ENCODE peak calls at places on chromosome 15, in nine cellular contexts. One of them, this sample, is unnamed.

GRCh38 chr15:66570842-66571241 is 5.0 kb upstream of the LCTL start:
- DNase-seq in upper lobe of right lung: peak; percentile 20
- DNase-seq in stomach: no peak
- DNase-seq in adrenal gland: no peak
- DNase-seq in breast epithelium: no peak
- DNase-seq in IMR-90: no peak
- DNase-seq in fibroblast of lung: no peak
- DNase-seq in cardiac muscle cell: no peak
- DNase-seq in Caco-2: no peak
- DNase-seq in this sample: no peak

GRCh38 chr15:39140060-39140604 is 440.7 kb upstream of the THBS1 start:
- DNase-seq in Caco-2: peak; percentile 71
- DNase-seq in stomach: no peak
- DNase-seq in breast epithelium: no peak
- DNase-seq in upper lobe of right lung: no peak
- DNase-seq in IMR-90: peak; percentile 98
- DNase-seq in adrenal gland: no peak
- DNase-seq in fibroblast of lung: peak; percentile 98
- DNase-seq in cardiac muscle cell: peak; percentile 96
- DNase-seq in this sample: no peak

GRCh38 chr15:92603278-92603677 is 52.3 kb downstream of the FAM174B start:
- DNase-seq in cardiac muscle cell: no peak
- DNase-seq in breast epithelium: peak; percentile 25
- DNase-seq in Caco-2: no peak
- DNase-seq in upper lobe of right lung: no peak
- DNase-seq in IMR-90: no peak
- DNase-seq in adrenal gland: no peak
- DNase-seq in stomach: no peak
- DNase-seq in fibroblast of lung: no peak
- DNase-seq in this sample: no peak

GRCh38 chr15:79243723-79244122 is 38.8 kb upstream of the ANKRD34C start:
- DNase-seq in upper lobe of right lung: no peak
- DNase-seq in cardiac muscle cell: no peak
- DNase-seq in IMR-90: no peak
- DNase-seq in fibroblast of lung: no peak
- DNase-seq in Caco-2: no peak
- DNase-seq in adrenal gland: no peak
- DNase-seq in stomach: no peak
- DNase-seq in breast epithelium: no peak
- DNase-seq in this sample: no peak

GRCh38 chr15:100355342-100355741 is 13.6 kb upstream of the ADAMTS17 start:
- DNase-seq in adrenal gland: no peak
- DNase-seq in Caco-2: no peak
- DNase-seq in breast epithelium: no peak
- DNase-seq in stomach: no peak
- DNase-seq in upper lobe of right lung: no peak
- DNase-seq in cardiac muscle cell: no peak
- DNase-seq in fibroblast of lung: no peak
- DNase-seq in IMR-90: no peak
- DNase-seq in this sample: no peak

GRCh38 chr15:60898896-60899295 is 330.2 kb downstream of the RORA start:
- DNase-seq in breast epithelium: no peak
- DNase-seq in fibroblast of lung: no peak
- DNase-seq in Caco-2: no peak
- DNase-seq in stomach: no peak
- DNase-seq in adrenal gland: no peak
- DNase-seq in cardiac muscle cell: no peak
- DNase-seq in upper lobe of right lung: no peak
- DNase-seq in IMR-90: no peak
- DNase-seq in this sample: no peak

GRCh38 chr15:40336129-40337122 is 4.3 kb downstream of the CCDC9B start:
- DNase-seq in IMR-90: no peak
- DNase-seq in cardiac muscle cell: no peak
- DNase-seq in fibroblast of lung: no peak
- DNase-seq in adrenal gland: no peak
- DNase-seq in breast epithelium: no peak
- DNase-seq in Caco-2: no peak
- DNase-seq in upper lobe of right lung: no peak
- DNase-seq in stomach: no peak
- DNase-seq in this sample: no peak

GRCh38 chr15:36407647-36408046 is 171.8 kb upstream of the CDIN1 start:
- DNase-seq in breast epithelium: no peak
- DNase-seq in cardiac muscle cell: peak; percentile 74
- DNase-seq in upper lobe of right lung: no peak
- DNase-seq in Caco-2: no peak
- DNase-seq in adrenal gland: no peak
- DNase-seq in fibroblast of lung: peak; percentile 82
- DNase-seq in stomach: no peak
- DNase-seq in IMR-90: peak; percentile 63
- DNase-seq in this sample: no peak

GRCh38 chr15:40151991-40152390 is 8.9 kb upstream of the BUB1B start:
- DNase-seq in Caco-2: no peak
- DNase-seq in breast epithelium: no peak
- DNase-seq in IMR-90: no peak
- DNase-seq in fibroblast of lung: no peak
- DNase-seq in cardiac muscle cell: no peak
- DNase-seq in upper lobe of right lung: no peak
- DNase-seq in adrenal gland: no peak
- DNase-seq in stomach: no peak
- DNase-seq in this sample: no peak

GRCh38 chr15:83285979-83286553 is 1.6 kb upstream of the BNC1 start:
- DNase-seq in stomach: no peak
- DNase-seq in breast epithelium: no peak
- DNase-seq in IMR-90: peak; percentile 88
- DNase-seq in Caco-2: peak; percentile 51
- DNase-seq in fibroblast of lung: peak; percentile 95
- DNase-seq in cardiac muscle cell: peak; percentile 74
- DNase-seq in upper lobe of right lung: no peak
- DNase-seq in adrenal gland: no peak
- DNase-seq in this sample: no peak

GRCh38 chr15:91049378-91050127 is 27.2 kb upstream of the VPS33B start:
- DNase-seq in breast epithelium: no peak
- DNase-seq in cardiac muscle cell: peak; percentile 80
- DNase-seq in adrenal gland: peak; percentile 60
- DNase-seq in IMR-90: peak; percentile 53
- DNase-seq in Caco-2: no peak
- DNase-seq in stomach: peak; percentile 59
- DNase-seq in fibroblast of lung: peak; percentile 60
- DNase-seq in upper lobe of right lung: no peak
- DNase-seq in this sample: peak; percentile 37

GRCh38 chr15:28075482-28076029 is 23.6 kb downstream of the OCA2 start:
- DNase-seq in breast epithelium: no peak
- DNase-seq in upper lobe of right lung: no peak
- DNase-seq in Caco-2: no peak
- DNase-seq in fibroblast of lung: no peak
- DNase-seq in adrenal gland: no peak
- DNase-seq in IMR-90: no peak
- DNase-seq in stomach: no peak
- DNase-seq in cardiac muscle cell: no peak
- DNase-seq in this sample: no peak

GRCh38 chr15:66798426-66799061 is 96.5 kb downstream of the SMAD6 start:
- DNase-seq in adrenal gland: no peak
- DNase-seq in cardiac muscle cell: no peak
- DNase-seq in breast epithelium: no peak
- DNase-seq in fibroblast of lung: peak; percentile 78
- DNase-seq in upper lobe of right lung: no peak
- DNase-seq in Caco-2: no peak
- DNase-seq in stomach: no peak
- DNase-seq in IMR-90: peak; percentile 87
- DNase-seq in this sample: no peak

GRCh38 chr15:84752195-84752594 is 3.8 kb downstream of the ZNF592 start:
- DNase-seq in upper lobe of right lung: no peak
- DNase-seq in Caco-2: no peak
- DNase-seq in fibroblast of lung: no peak
- DNase-seq in stomach: no peak
- DNase-seq in IMR-90: no peak
- DNase-seq in cardiac muscle cell: no peak
- DNase-seq in breast epithelium: no peak
- DNase-seq in adrenal gland: no peak
- DNase-seq in this sample: no peak
- H3K4me1 ChIP-seq in upper lobe of right lung: peaks cover 52% of the 10 kb centered on the region
- H3K4me1 ChIP-seq in Caco-2: peaks cover 50% of the 10 kb centered on the region
- H3K4me1 ChIP-seq in fibroblast of lung: peaks cover 4% of the 10 kb centered on the region
- H3K4me1 ChIP-seq in stomach: peaks cover 75% of the 10 kb centered on the region
- H3K4me1 ChIP-seq in IMR-90: peaks cover 12% of the 10 kb centered on the region
- H3K4me1 ChIP-seq in cardiac muscle cell: peaks cover 14% of the 10 kb centered on the region
- H3K4me1 ChIP-seq in breast epithelium: peaks cover 11% of the 10 kb centered on the region
- H3K4me1 ChIP-seq in adrenal gland: peaks cover 65% of the 10 kb centered on the region
- H3K4me1 ChIP-seq in this sample: peaks cover 73% of the 10 kb centered on the region

GRCh38 chr15:73982251-73982962 is 9.7 kb downstream of the STOML1 start:
- DNase-seq in breast epithelium: peak; percentile 77
- DNase-seq in Caco-2: no peak
- DNase-seq in adrenal gland: peak; percentile 74
- DNase-seq in cardiac muscle cell: peak; percentile 92
- DNase-seq in upper lobe of right lung: peak; percentile 91
- DNase-seq in stomach: peak; percentile 72
- DNase-seq in IMR-90: peak; percentile 91
- DNase-seq in fibroblast of lung: peak; percentile 96
- DNase-seq in this sample: peak; percentile 83
- TF ChIP-seq CTCF in breast epithelium: no peak
- TF ChIP-seq CTCF in Caco-2: no peak
- TF ChIP-seq CTCF in adrenal gland: no peak
- TF ChIP-seq CTCF in cardiac muscle cell: no peak
- TF ChIP-seq CTCF in upper lobe of right lung: no peak
- TF ChIP-seq CTCF in stomach: no peak
- TF ChIP-seq CTCF in IMR-90: no peak
- TF ChIP-seq CTCF in fibroblast of lung: peak; percentile 1
- TF ChIP-seq CTCF in this sample: no peak

GRCh38 chr15:94234300-94234699 is 2.9 kb downstream of the MCTP2 start:
- DNase-seq in IMR-90: no peak
- DNase-seq in Caco-2: no peak
- DNase-seq in breast epithelium: no peak
- DNase-seq in fibroblast of lung: no peak
- DNase-seq in adrenal gland: no peak
- DNase-seq in cardiac muscle cell: peak; percentile 30
- DNase-seq in stomach: no peak
- DNase-seq in upper lobe of right lung: peak; percentile 67
- DNase-seq in this sample: no peak

GRCh38 chr15:94236638-94237037 is 5.3 kb downstream of the MCTP2 start:
- DNase-seq in upper lobe of right lung: no peak
- DNase-seq in cardiac muscle cell: no peak
- DNase-seq in IMR-90: no peak
- DNase-seq in Caco-2: no peak
- DNase-seq in fibroblast of lung: no peak
- DNase-seq in stomach: no peak
- DNase-seq in breast epithelium: no peak
- DNase-seq in adrenal gland: no peak
- DNase-seq in this sample: no peak

GRCh38 chr15:94235681-94236080 is 4.3 kb downstream of the MCTP2 start:
- DNase-seq in adrenal gland: no peak
- DNase-seq in stomach: no peak
- DNase-seq in fibroblast of lung: no peak
- DNase-seq in cardiac muscle cell: no peak
- DNase-seq in Caco-2: no peak
- DNase-seq in IMR-90: no peak
- DNase-seq in upper lobe of right lung: no peak
- DNase-seq in breast epithelium: no peak
- DNase-seq in this sample: no peak

GRCh38 chr15:94237903-94238302 is 6.5 kb downstream of the MCTP2 start:
- DNase-seq in cardiac muscle cell: no peak
- DNase-seq in Caco-2: no peak
- DNase-seq in upper lobe of right lung: no peak
- DNase-seq in breast epithelium: no peak
- DNase-seq in adrenal gland: no peak
- DNase-seq in stomach: no peak
- DNase-seq in fibroblast of lung: no peak
- DNase-seq in IMR-90: peak; percentile 48
- DNase-seq in this sample: no peak

DNA sequence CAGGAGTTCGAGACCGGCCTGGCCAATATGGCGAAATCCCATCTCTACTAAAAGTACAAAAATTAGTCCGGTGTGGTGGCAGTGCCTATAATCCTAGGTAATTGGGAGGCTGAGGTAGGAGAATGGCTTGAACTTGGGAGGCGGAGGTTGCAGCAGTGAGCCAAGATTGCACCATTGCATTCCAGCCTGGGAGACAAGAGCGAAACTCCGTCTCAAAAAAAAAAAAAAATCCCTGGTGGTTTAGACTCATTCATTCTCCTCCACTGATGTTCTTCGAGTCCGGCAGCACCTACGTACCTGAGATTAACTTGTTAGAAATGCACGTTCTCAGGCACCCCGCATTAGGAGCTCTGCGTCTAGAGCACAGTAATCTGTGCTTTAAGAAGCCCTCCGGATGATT is 3.7 kb downstream of the MCTP2 start:
- DNase-seq in upper lobe of right lung: no peak
- DNase-seq in IMR-90: no peak
- DNase-seq in adrenal gland: no peak
- DNase-seq in breast epithelium: no peak
- DNase-seq in stomach: no peak
- DNase-seq in cardiac muscle cell: no peak
- DNase-seq in Caco-2: no peak
- DNase-seq in fibroblast of lung: no peak
- DNase-seq in this sample: no peak
- H3K4me1 ChIP-seq in upper lobe of right lung: peaks cover 26% of the 10 kb centered on the region
- H3K4me1 ChIP-seq in IMR-90: peaks cover 5% of the 10 kb centered on the region
- H3K4me1 ChIP-seq in adrenal gland: peaks cover 15% of the 10 kb centered on the region
- H3K4me1 ChIP-seq in breast epithelium: no peaks in the 10 kb centered on the region
- H3K4me1 ChIP-seq in stomach: peaks cover 46% of the 10 kb centered on the region
- H3K4me1 ChIP-seq in cardiac muscle cell: no peaks in the 10 kb centered on the region
- H3K4me1 ChIP-seq in Caco-2: peaks cover 4% of the 10 kb centered on the region
- H3K4me1 ChIP-seq in fibroblast of lung: no peaks in the 10 kb centered on the region
- H3K4me1 ChIP-seq in this sample: peaks cover 33% of the 10 kb centered on the region

DNA sequence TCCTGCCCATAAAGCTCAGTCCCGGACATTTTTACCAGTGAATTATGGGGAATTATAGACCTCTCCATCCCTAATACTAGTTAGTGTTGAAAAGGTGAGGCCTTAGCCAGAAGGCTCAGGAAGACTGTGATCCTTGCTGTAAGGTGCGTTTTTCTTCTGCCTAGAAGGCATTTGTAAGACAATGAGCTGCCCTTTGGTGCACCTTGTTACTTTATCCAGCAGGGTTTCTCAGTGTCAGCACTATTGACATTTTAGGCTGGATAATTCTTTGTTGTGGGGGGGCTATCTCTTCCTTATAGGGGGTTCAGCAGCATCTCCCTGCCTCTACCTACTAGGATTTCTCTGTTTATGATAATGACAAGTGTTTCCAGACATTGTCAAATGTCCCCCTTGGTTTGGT is 108.1 kb upstream of the ABHD17C start:
- DNase-seq in adrenal gland: no peak
- DNase-seq in IMR-90: no peak
- DNase-seq in breast epithelium: no peak
- DNase-seq in cardiac muscle cell: no peak
- DNase-seq in Caco-2: no peak
- DNase-seq in stomach: no peak
- DNase-seq in fibroblast of lung: no peak
- DNase-seq in upper lobe of right lung: no peak
- DNase-seq in this sample: no peak
- TF ChIP-seq CTCF in adrenal gland: no peak
- TF ChIP-seq CTCF in IMR-90: no peak
- TF ChIP-seq CTCF in breast epithelium: no peak
- TF ChIP-seq CTCF in cardiac muscle cell: no peak
- TF ChIP-seq CTCF in Caco-2: no peak
- TF ChIP-seq CTCF in stomach: no peak
- TF ChIP-seq CTCF in fibroblast of lung: no peak
- TF ChIP-seq CTCF in upper lobe of right lung: no peak
- TF ChIP-seq CTCF in this sample: no peak

This sample was measured in mucosa of descending colon.